ENCODE peak calls at places on chromosomes 6 and 20, in seven cellular contexts. One of them, this sample, is unnamed.

GRCh38 chr20:59013959-59014608 is 5.1 kb upstream of the TUBB1 start:
- DNase-seq in vagina: peak
- DNase-seq in endothelial cell of umbilical vein: no peak
- DNase-seq in sigmoid colon: peak
- DNase-seq in suprapubic skin: no peak
- DNase-seq in GM12878: no peak
- DNase-seq in HCT116: no peak
- DNase-seq in this sample: no peak

GRCh38 chr6:41370488-41371111 is 35.2 kb downstream of the NCR2 start:
- DNase-seq in endothelial cell of umbilical vein: no peak
- DNase-seq in sigmoid colon: no peak
- DNase-seq in suprapubic skin: no peak
- DNase-seq in HCT116: no peak
- DNase-seq in vagina: no peak
- DNase-seq in GM12878: no peak
- DNase-seq in this sample: no peak

GRCh38 chr20:38434310-38434741 is 802 bp downstream of the SNHG17 start:
- DNase-seq in sigmoid colon: no peak
- DNase-seq in endothelial cell of umbilical vein: peak
- DNase-seq in GM12878: no peak
- DNase-seq in suprapubic skin: no peak
- DNase-seq in vagina: no peak
- DNase-seq in HCT116: no peak
- DNase-seq in this sample: no peak

GRCh38 chr20:34559311-34560140 is 1.0 kb downstream of the MAP1LC3A start:
- DNase-seq in suprapubic skin: no peak
- DNase-seq in vagina: no peak
- DNase-seq in HCT116: no peak
- DNase-seq in endothelial cell of umbilical vein: no peak
- DNase-seq in sigmoid colon: peak
- DNase-seq in GM12878: no peak
- DNase-seq in this sample: no peak

GRCh38 chr6:156107514-156108150 is 652.0 kb upstream of the NOX3 start:
- DNase-seq in endothelial cell of umbilical vein: no peak
- DNase-seq in HCT116: no peak
- DNase-seq in suprapubic skin: no peak
- DNase-seq in vagina: no peak
- DNase-seq in GM12878: no peak
- DNase-seq in sigmoid colon: no peak
- DNase-seq in this sample: no peak

GRCh38 chr6:35185302-35185681 is 28.5 kb upstream of the SCUBE3 start:
- DNase-seq in sigmoid colon: no peak
- DNase-seq in endothelial cell of umbilical vein: no peak
- DNase-seq in GM12878: no peak
- DNase-seq in vagina: no peak
- DNase-seq in suprapubic skin: no peak
- DNase-seq in HCT116: no peak
- DNase-seq in this sample: no peak

GRCh38 chr6:108565091-108565766 is 4.5 kb downstream of the FOXO3 start:
- DNase-seq in vagina: no peak
- DNase-seq in HCT116: no peak
- DNase-seq in endothelial cell of umbilical vein: peak
- DNase-seq in sigmoid colon: no peak
- DNase-seq in GM12878: peak
- DNase-seq in suprapubic skin: no peak
- DNase-seq in this sample: no peak

GRCh38 chr6:88119769-88120168 is 46.4 kb downstream of the CNR1 start:
- DNase-seq in sigmoid colon: no peak
- DNase-seq in suprapubic skin: no peak
- DNase-seq in endothelial cell of umbilical vein: no peak
- DNase-seq in GM12878: no peak
- DNase-seq in HCT116: no peak
- DNase-seq in vagina: no peak
- DNase-seq in this sample: no peak

GRCh38 chr6:143408787-143409162 is 41.7 kb downstream of the ADAT2 start:
- DNase-seq in endothelial cell of umbilical vein: no peak
- DNase-seq in GM12878: no peak
- DNase-seq in sigmoid colon: no peak
- DNase-seq in HCT116: no peak
- DNase-seq in suprapubic skin: no peak
- DNase-seq in vagina: no peak
- DNase-seq in this sample: no peak

GRCh38 chr6:163341671-163342070 is 72.8 kb upstream of the QKI start:
- DNase-seq in HCT116: no peak
- DNase-seq in vagina: no peak
- DNase-seq in GM12878: no peak
- DNase-seq in endothelial cell of umbilical vein: no peak
- DNase-seq in suprapubic skin: no peak
- DNase-seq in sigmoid colon: no peak
- DNase-seq in this sample: no peak

GRCh38 chr6:16146527-16146955 is 17.7 kb downstream of the MYLIP start:
- DNase-seq in sigmoid colon: no peak
- DNase-seq in vagina: no peak
- DNase-seq in HCT116: no peak
- DNase-seq in GM12878: no peak
- DNase-seq in suprapubic skin: no peak
- DNase-seq in endothelial cell of umbilical vein: peak
- DNase-seq in this sample: no peak
- TF ChIP-seq POLR2AphosphoS5 in sigmoid colon: no peak
- TF ChIP-seq POLR2AphosphoS5 in vagina: no peak
- TF ChIP-seq POLR2AphosphoS5 in HCT116: no peak
- TF ChIP-seq POLR2AphosphoS5 in GM12878: no peak
- TF ChIP-seq POLR2AphosphoS5 in suprapubic skin: no peak
- TF ChIP-seq POLR2AphosphoS5 in endothelial cell of umbilical vein: no peak
- TF ChIP-seq POLR2AphosphoS5 in this sample: no peak

DNA sequence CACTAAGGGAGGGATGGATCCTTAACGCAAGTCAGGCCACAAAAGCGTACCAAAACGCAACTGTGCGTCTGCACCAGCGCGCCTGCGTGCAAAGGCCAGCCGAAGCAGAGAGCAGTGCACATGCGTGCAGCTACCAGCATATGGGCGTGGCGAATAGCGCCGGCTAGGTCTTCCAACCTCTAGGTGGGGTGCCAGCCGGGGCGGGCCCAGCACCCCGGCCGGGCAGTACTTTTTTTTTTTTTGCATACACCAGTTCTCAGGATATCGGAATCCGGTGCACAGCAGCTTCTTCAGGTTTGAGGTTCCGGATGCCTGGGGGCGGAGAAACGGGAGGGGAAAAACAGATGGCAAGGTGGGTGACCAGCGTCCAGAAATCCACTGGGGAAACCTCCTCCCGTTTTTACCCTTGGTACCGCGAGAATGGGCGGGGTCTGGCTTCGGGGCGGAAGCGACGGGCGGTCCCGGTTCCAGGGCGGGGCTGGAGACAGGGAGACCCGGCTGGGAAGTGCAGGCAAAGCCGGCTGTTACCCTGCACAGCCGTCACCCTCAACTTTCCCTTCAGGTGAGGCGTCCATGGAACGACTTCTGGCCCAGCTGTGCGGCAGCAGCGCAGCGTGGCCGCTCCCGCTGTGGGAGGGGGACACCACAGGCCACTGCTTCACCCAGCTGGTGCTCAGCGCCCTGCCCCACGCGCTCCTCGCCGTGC is at the start of gene ABCC10:
- DNase-seq in vagina: no peak
- DNase-seq in sigmoid colon: peak
- DNase-seq in endothelial cell of umbilical vein: peak
- DNase-seq in GM12878: peak
- DNase-seq in HCT116: peak
- DNase-seq in suprapubic skin: peak
- DNase-seq in this sample: peak
- TF ChIP-seq POLR2A in vagina: peak
- TF ChIP-seq POLR2A in sigmoid colon: peak
- TF ChIP-seq POLR2A in endothelial cell of umbilical vein: peak
- TF ChIP-seq POLR2A in GM12878: peak
- TF ChIP-seq POLR2A in HCT116: peak
- TF ChIP-seq POLR2A in suprapubic skin: no peak
- TF ChIP-seq POLR2A in this sample: peak

DNA sequence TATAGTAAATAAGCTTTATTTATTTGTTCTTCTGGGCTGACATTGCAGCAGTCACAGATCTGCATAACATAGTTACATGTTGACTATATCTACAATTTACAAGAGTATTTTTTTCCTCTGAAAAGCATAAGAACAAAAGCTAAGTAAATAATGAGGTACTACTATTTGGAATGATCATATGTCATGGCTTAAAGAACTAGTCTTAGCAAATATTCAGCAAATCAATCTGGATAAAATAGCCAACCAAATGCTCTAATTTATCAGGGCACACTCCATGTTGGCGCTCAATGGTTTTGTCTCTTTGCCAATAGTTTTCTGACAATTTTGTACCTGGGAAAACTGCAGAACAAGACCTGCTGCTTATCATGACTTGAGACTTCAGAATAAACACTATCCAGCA is 233.4 kb upstream of the RIN2 start:
- DNase-seq in suprapubic skin: no peak
- DNase-seq in sigmoid colon: no peak
- DNase-seq in endothelial cell of umbilical vein: no peak
- DNase-seq in vagina: no peak
- DNase-seq in GM12878: no peak
- DNase-seq in HCT116: no peak
- DNase-seq in this sample: no peak
- TF ChIP-seq POLR2AphosphoS5 in suprapubic skin: no peak
- TF ChIP-seq POLR2AphosphoS5 in sigmoid colon: no peak
- TF ChIP-seq POLR2AphosphoS5 in endothelial cell of umbilical vein: no peak
- TF ChIP-seq POLR2AphosphoS5 in vagina: no peak
- TF ChIP-seq POLR2AphosphoS5 in GM12878: no peak
- TF ChIP-seq POLR2AphosphoS5 in HCT116: no peak
- TF ChIP-seq POLR2AphosphoS5 in this sample: no peak

GRCh38 chr6:26250806-26251075 is 114.3 kb upstream of the BTN3A2 start:
- DNase-seq in HCT116: no peak
- DNase-seq in GM12878: no peak
- DNase-seq in endothelial cell of umbilical vein: no peak
- DNase-seq in sigmoid colon: no peak
- DNase-seq in suprapubic skin: no peak
- DNase-seq in vagina: no peak
- DNase-seq in this sample: no peak

GRCh38 chr6:26249709-26249958 is 115.4 kb upstream of the BTN3A2 start:
- DNase-seq in HCT116: no peak
- DNase-seq in GM12878: peak
- DNase-seq in sigmoid colon: peak
- DNase-seq in suprapubic skin: no peak
- DNase-seq in vagina: no peak
- DNase-seq in endothelial cell of umbilical vein: peak
- DNase-seq in this sample: no peak

GRCh38 chr6:26246553-26246952 is 118.4 kb upstream of the BTN3A2 start:
- DNase-seq in suprapubic skin: no peak
- DNase-seq in vagina: no peak
- DNase-seq in GM12878: no peak
- DNase-seq in sigmoid colon: no peak
- DNase-seq in endothelial cell of umbilical vein: no peak
- DNase-seq in HCT116: no peak
- DNase-seq in this sample: no peak

GRCh38 chr6:26251354-26252081 is 113.5 kb upstream of the BTN3A2 start:
- DNase-seq in suprapubic skin: no peak
- DNase-seq in vagina: no peak
- DNase-seq in endothelial cell of umbilical vein: peak
- DNase-seq in sigmoid colon: no peak
- DNase-seq in GM12878: peak
- DNase-seq in HCT116: no peak
- DNase-seq in this sample: no peak

DNA sequence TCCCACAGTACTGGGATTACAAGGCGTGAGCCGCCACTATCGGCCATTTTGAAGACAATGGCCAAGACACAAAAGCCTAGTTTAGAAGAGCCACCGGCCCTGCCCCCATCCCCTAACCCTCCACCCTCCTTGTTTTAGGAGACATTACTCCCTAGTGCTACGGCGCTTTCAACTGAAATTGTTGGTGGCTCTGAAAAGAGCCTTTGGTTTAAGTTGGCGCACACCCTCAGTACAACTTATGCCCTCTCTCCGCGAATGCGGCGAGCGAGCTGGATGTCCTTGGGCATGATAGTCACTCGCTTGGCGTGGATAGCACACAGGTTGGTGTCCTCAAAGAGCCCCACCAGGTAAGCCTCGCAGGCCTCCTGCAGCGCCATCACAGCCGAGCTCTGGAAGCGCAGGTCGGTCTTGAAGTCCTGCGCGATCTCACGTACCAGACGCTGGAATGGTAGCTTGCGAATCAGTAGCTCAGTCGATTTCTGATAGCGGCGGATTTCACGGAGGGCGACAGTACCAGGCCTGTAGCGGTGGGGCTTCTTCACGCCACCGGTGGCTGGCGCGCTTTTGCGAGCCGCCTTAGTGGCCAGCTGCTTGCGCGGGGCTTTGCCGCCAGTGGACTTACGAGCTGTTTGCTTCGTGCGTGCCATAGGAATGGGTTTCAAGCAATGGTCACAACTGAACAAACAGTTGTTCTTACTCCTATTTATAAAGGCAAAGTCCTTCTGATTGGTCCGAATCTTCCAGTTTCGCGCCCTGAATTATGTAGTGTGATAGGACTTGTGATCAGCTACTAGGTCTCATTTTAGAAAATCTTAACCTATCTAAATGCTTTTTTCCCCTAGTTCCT is 114.8 kb upstream of the BTN3A2 start:
- DNase-seq in HCT116: no peak
- DNase-seq in vagina: no peak
- DNase-seq in suprapubic skin: peak
- DNase-seq in endothelial cell of umbilical vein: peak
- DNase-seq in GM12878: peak
- DNase-seq in sigmoid colon: peak
- DNase-seq in this sample: no peak
- TF ChIP-seq POLR2A in HCT116: no peak
- TF ChIP-seq POLR2A in vagina: no peak
- TF ChIP-seq POLR2A in suprapubic skin: no peak
- TF ChIP-seq POLR2A in endothelial cell of umbilical vein: peak
- TF ChIP-seq POLR2A in GM12878: peak
- TF ChIP-seq POLR2A in sigmoid colon: peak
- TF ChIP-seq POLR2A in this sample: peak